ENCODE peak calls at places on chromosomes 11 and 22, in ten cellular contexts. One of them, this sample, is unnamed.

GRCh38 chr11:124891390-124891861 is 6.2 kb downstream of the ROBO4 start:
- DNase-seq in body of pancreas: no peak
- DNase-seq in keratinocyte: no peak
- DNase-seq in GM06990: no peak
- DNase-seq in right atrium auricular region: peak
- DNase-seq in BJ: no peak
- DNase-seq in aorta: no peak
- DNase-seq in left ventricle myocardium inferior: peak
- DNase-seq in dorsolateral prefrontal cortex: no peak
- DNase-seq in Jurkat, Clone E6-1: no peak
- DNase-seq in this sample: no peak

GRCh38 chr11:6703247-6704063 is 20.3 kb upstream of the MRPL17 start:
- DNase-seq in body of pancreas: peak
- DNase-seq in keratinocyte: no peak
- DNase-seq in GM06990: no peak
- DNase-seq in right atrium auricular region: peak
- DNase-seq in BJ: no peak
- DNase-seq in aorta: no peak
- DNase-seq in left ventricle myocardium inferior: peak
- DNase-seq in dorsolateral prefrontal cortex: no peak
- DNase-seq in Jurkat, Clone E6-1: no peak
- DNase-seq in this sample: peak

GRCh38 chr11:14119357-14119756 is 156.8 kb downstream of the SPON1 start:
- DNase-seq in body of pancreas: no peak
- DNase-seq in keratinocyte: no peak
- DNase-seq in GM06990: no peak
- DNase-seq in right atrium auricular region: no peak
- DNase-seq in BJ: no peak
- DNase-seq in aorta: no peak
- DNase-seq in left ventricle myocardium inferior: no peak
- DNase-seq in dorsolateral prefrontal cortex: no peak
- DNase-seq in Jurkat, Clone E6-1: no peak
- DNase-seq in this sample: no peak

GRCh38 chr11:65921876-65922275 is 2.6 kb downstream of the DRAP1 start:
- DNase-seq in body of pancreas: no peak
- DNase-seq in keratinocyte: no peak
- DNase-seq in GM06990: no peak
- DNase-seq in right atrium auricular region: no peak
- DNase-seq in BJ: no peak
- DNase-seq in aorta: no peak
- DNase-seq in left ventricle myocardium inferior: no peak
- DNase-seq in dorsolateral prefrontal cortex: no peak
- DNase-seq in Jurkat, Clone E6-1: no peak
- DNase-seq in this sample: no peak

GRCh38 chr11:20156280-20156875 is 3.9 kb downstream of the DBX1 start:
- DNase-seq in body of pancreas: peak
- DNase-seq in keratinocyte: no peak
- DNase-seq in GM06990: no peak
- DNase-seq in right atrium auricular region: no peak
- DNase-seq in BJ: no peak
- DNase-seq in aorta: no peak
- DNase-seq in left ventricle myocardium inferior: no peak
- DNase-seq in dorsolateral prefrontal cortex: no peak
- DNase-seq in Jurkat, Clone E6-1: no peak
- DNase-seq in this sample: no peak

GRCh38 chr11:13008625-13009475 is at the start of gene RASSF10:
- DNase-seq in body of pancreas: peak
- DNase-seq in keratinocyte: no peak
- DNase-seq in GM06990: no peak
- DNase-seq in right atrium auricular region: peak
- DNase-seq in BJ: no peak
- DNase-seq in aorta: peak
- DNase-seq in left ventricle myocardium inferior: peak
- DNase-seq in dorsolateral prefrontal cortex: no peak
- DNase-seq in Jurkat, Clone E6-1: no peak
- DNase-seq in this sample: no peak

GRCh38 chr11:120031612-120032600 is 106.0 kb downstream of the TRIM29 start:
- DNase-seq in body of pancreas: no peak
- DNase-seq in keratinocyte: no peak
- DNase-seq in GM06990: no peak
- DNase-seq in right atrium auricular region: peak
- DNase-seq in BJ: no peak
- DNase-seq in aorta: no peak
- DNase-seq in left ventricle myocardium inferior: no peak
- DNase-seq in dorsolateral prefrontal cortex: peak
- DNase-seq in Jurkat, Clone E6-1: no peak
- DNase-seq in this sample: no peak

GRCh38 chr22:18118345-18118915 is 7.8 kb downstream of the TUBA8 start:
- DNase-seq in body of pancreas: no peak
- DNase-seq in keratinocyte: no peak
- DNase-seq in GM06990: no peak
- DNase-seq in right atrium auricular region: no peak
- DNase-seq in BJ: no peak
- DNase-seq in aorta: peak
- DNase-seq in left ventricle myocardium inferior: no peak
- DNase-seq in dorsolateral prefrontal cortex: no peak
- DNase-seq in Jurkat, Clone E6-1: no peak
- DNase-seq in this sample: no peak

DNA sequence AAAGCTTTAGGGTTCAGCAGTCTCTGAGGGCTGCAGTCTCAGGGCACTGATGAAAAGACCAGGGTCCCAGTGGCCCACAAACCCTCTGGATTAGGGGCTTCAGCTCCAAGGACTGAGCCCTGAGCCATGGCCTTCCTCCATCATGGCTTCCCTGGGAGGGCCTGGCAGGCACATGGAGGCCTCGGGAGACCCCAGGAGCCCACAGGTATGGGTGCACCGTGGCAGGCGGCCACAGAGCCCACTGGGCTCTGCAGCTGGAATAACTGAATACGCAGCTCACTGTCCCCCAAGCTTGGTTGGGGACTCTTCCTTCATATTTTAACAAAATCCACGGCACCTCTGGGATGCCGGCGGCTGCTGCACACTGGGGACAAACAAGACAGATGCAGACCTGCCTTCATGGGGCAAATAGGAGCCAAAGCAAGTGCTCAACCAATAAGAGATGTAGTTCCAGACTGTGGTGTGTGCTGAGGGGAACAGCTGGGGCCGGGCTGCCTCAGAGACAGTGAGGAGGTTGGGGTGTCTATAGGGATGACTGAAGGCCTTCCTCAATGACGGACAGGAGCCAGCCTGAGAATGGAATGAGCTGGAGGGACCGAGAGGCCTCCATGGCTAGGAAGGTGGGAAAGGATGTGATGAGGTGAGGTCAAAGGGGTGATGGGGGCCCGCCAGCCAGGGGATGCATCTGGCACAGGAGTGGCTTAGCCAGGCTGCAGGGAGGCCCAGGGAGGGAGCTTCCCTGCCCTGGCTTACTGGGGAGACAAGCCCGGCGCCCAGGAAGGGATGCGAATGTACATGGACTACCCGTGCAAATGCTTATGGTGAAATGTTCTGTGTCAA is 10.2 kb upstream of the CTSD start:
- DNase-seq in body of pancreas: no peak
- DNase-seq in keratinocyte: no peak
- DNase-seq in GM06990: no peak
- DNase-seq in right atrium auricular region: no peak
- DNase-seq in BJ: no peak
- DNase-seq in aorta: no peak
- DNase-seq in left ventricle myocardium inferior: no peak
- DNase-seq in dorsolateral prefrontal cortex: no peak
- DNase-seq in Jurkat, Clone E6-1: no peak
- DNase-seq in this sample: no peak
- H3K4me3 ChIP-seq in body of pancreas: no peak
- H3K4me3 ChIP-seq in keratinocyte: no peak
- H3K4me3 ChIP-seq in GM06990: no peak
- H3K4me3 ChIP-seq in right atrium auricular region: no peak
- H3K4me3 ChIP-seq in BJ: no peak
- H3K4me3 ChIP-seq in aorta: no peak
- H3K4me3 ChIP-seq in left ventricle myocardium inferior: no peak
- H3K4me3 ChIP-seq in dorsolateral prefrontal cortex: no peak
- H3K4me3 ChIP-seq in Jurkat, Clone E6-1: no peak
- H3K4me3 ChIP-seq in this sample: no peak

DNA sequence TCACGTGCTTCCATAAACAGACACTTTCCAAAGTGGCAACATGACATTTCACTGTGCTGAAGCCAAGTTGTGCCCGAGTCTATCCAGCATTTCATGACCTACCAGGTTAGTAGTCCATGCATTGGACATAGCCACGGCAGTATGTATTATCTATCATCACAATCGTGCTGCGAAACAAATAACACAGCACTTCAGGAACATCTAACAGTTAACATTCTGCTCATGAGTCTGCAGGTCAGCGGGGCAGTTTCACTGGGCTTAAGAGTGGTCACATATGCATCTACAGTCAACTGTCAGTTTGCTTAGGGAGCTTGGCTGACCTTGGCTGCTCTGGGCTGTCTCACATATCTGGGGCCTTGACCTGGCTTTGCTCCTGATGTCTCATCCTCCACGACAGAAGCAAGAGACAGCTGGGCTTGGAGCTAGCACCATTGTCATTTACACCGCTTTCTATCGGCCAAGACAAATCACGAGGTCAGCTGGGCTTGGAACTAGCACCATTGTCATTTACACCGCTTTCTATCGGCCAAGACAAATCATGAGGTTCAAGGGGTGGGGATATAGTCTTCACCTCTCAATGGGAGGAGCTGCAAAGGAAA is 35.2 kb upstream of the LMO2 start:
- DNase-seq in body of pancreas: no peak
- DNase-seq in keratinocyte: no peak
- DNase-seq in GM06990: no peak
- DNase-seq in right atrium auricular region: no peak
- DNase-seq in BJ: no peak
- DNase-seq in aorta: no peak
- DNase-seq in left ventricle myocardium inferior: no peak
- DNase-seq in dorsolateral prefrontal cortex: no peak
- DNase-seq in Jurkat, Clone E6-1: no peak
- DNase-seq in this sample: no peak
- H3K4me3 ChIP-seq in body of pancreas: no peak
- H3K4me3 ChIP-seq in keratinocyte: no peak
- H3K4me3 ChIP-seq in GM06990: no peak
- H3K4me3 ChIP-seq in right atrium auricular region: no peak
- H3K4me3 ChIP-seq in BJ: no peak
- H3K4me3 ChIP-seq in aorta: no peak
- H3K4me3 ChIP-seq in left ventricle myocardium inferior: no peak
- H3K4me3 ChIP-seq in dorsolateral prefrontal cortex: no peak
- H3K4me3 ChIP-seq in Jurkat, Clone E6-1: no peak
- H3K4me3 ChIP-seq in this sample: no peak

GRCh38 chr11:114061053-114062049 is 1.8 kb downstream of the ZBTB16 start:
- DNase-seq in body of pancreas: peak
- DNase-seq in keratinocyte: no peak
- DNase-seq in GM06990: no peak
- DNase-seq in right atrium auricular region: no peak
- DNase-seq in BJ: no peak
- DNase-seq in aorta: no peak
- DNase-seq in left ventricle myocardium inferior: peak
- DNase-seq in dorsolateral prefrontal cortex: peak
- DNase-seq in Jurkat, Clone E6-1: no peak
- DNase-seq in this sample: no peak

GRCh38 chr11:114059984-114060401 is 482 bp downstream of the ZBTB16 start:
- DNase-seq in body of pancreas: peak
- DNase-seq in keratinocyte: no peak
- DNase-seq in GM06990: no peak
- DNase-seq in right atrium auricular region: no peak
- DNase-seq in BJ: no peak
- DNase-seq in aorta: peak
- DNase-seq in left ventricle myocardium inferior: peak
- DNase-seq in dorsolateral prefrontal cortex: peak
- DNase-seq in Jurkat, Clone E6-1: no peak
- DNase-seq in this sample: no peak

GRCh38 chr11:114059278-114059983 is at the start of gene ZBTB16:
- DNase-seq in body of pancreas: peak
- DNase-seq in keratinocyte: no peak
- DNase-seq in GM06990: no peak
- DNase-seq in right atrium auricular region: peak
- DNase-seq in BJ: no peak
- DNase-seq in aorta: peak
- DNase-seq in left ventricle myocardium inferior: peak
- DNase-seq in dorsolateral prefrontal cortex: peak
- DNase-seq in Jurkat, Clone E6-1: no peak
- DNase-seq in this sample: no peak

GRCh38 chr11:114058871-114059277 is 637 bp upstream of the ZBTB16 start:
- DNase-seq in body of pancreas: peak
- DNase-seq in keratinocyte: no peak
- DNase-seq in GM06990: no peak
- DNase-seq in right atrium auricular region: no peak
- DNase-seq in BJ: no peak
- DNase-seq in aorta: no peak
- DNase-seq in left ventricle myocardium inferior: peak
- DNase-seq in dorsolateral prefrontal cortex: no peak
- DNase-seq in Jurkat, Clone E6-1: no peak
- DNase-seq in this sample: no peak

GRCh38 chr11:114060402-114061052 is 1.0 kb downstream of the ZBTB16 start:
- DNase-seq in body of pancreas: peak
- DNase-seq in keratinocyte: no peak
- DNase-seq in GM06990: peak
- DNase-seq in right atrium auricular region: no peak
- DNase-seq in BJ: no peak
- DNase-seq in aorta: peak
- DNase-seq in left ventricle myocardium inferior: peak
- DNase-seq in dorsolateral prefrontal cortex: peak
- DNase-seq in Jurkat, Clone E6-1: no peak
- DNase-seq in this sample: no peak
- H3K4me3 ChIP-seq in body of pancreas: peak
- H3K4me3 ChIP-seq in keratinocyte: peak
- H3K4me3 ChIP-seq in GM06990: peak
- H3K4me3 ChIP-seq in right atrium auricular region: peak
- H3K4me3 ChIP-seq in BJ: peak
- H3K4me3 ChIP-seq in aorta: peak
- H3K4me3 ChIP-seq in left ventricle myocardium inferior: peak
- H3K4me3 ChIP-seq in dorsolateral prefrontal cortex: peak
- H3K4me3 ChIP-seq in Jurkat, Clone E6-1: peak
- H3K4me3 ChIP-seq in this sample: peak

GRCh38 chr22:35661377-35661937 is 13.2 kb downstream of the APOL6 start:
- DNase-seq in body of pancreas: no peak
- DNase-seq in keratinocyte: no peak
- DNase-seq in GM06990: no peak
- DNase-seq in right atrium auricular region: no peak
- DNase-seq in BJ: no peak
- DNase-seq in aorta: no peak
- DNase-seq in left ventricle myocardium inferior: no peak
- DNase-seq in dorsolateral prefrontal cortex: no peak
- DNase-seq in Jurkat, Clone E6-1: no peak
- DNase-seq in this sample: no peak

GRCh38 chr22:35663371-35663770 is 15.1 kb downstream of the APOL6 start:
- DNase-seq in body of pancreas: no peak
- DNase-seq in keratinocyte: no peak
- DNase-seq in GM06990: no peak
- DNase-seq in right atrium auricular region: no peak
- DNase-seq in BJ: no peak
- DNase-seq in aorta: no peak
- DNase-seq in left ventricle myocardium inferior: no peak
- DNase-seq in dorsolateral prefrontal cortex: no peak
- DNase-seq in Jurkat, Clone E6-1: no peak
- DNase-seq in this sample: peak

DNA sequence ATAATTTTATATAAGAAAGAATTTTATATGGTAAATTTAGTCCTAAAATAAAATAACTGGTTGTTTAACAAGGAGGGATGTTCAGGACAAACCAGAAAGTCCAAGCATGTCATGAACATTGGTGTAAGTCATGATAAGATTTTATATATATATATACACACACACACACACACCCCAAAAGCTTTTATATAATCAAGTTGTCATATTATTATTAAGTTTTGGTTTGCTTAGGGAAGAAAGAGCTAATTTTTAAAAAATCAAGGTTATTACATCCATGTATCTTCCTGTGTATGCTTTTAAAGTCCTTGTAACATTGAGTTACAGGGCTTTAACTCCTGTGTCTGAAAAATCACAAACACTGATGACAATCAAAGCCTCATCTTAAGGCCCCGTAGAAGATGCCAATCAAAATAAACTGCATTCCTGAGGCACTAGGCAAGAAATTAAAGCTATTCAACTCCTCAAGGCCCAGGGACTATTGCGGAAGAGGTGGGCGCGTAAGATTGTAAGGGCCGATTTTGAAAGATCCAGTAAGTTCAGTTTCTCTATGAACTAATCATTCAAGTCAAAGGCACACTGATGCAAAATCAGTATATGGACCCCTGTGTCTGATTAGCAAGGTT is 16.8 kb downstream of the APOL6 start:
- DNase-seq in body of pancreas: no peak
- DNase-seq in keratinocyte: no peak
- DNase-seq in GM06990: no peak
- DNase-seq in right atrium auricular region: no peak
- DNase-seq in BJ: no peak
- DNase-seq in aorta: no peak
- DNase-seq in left ventricle myocardium inferior: no peak
- DNase-seq in dorsolateral prefrontal cortex: no peak
- DNase-seq in Jurkat, Clone E6-1: no peak
- DNase-seq in this sample: no peak
- H3K4me3 ChIP-seq in body of pancreas: no peak
- H3K4me3 ChIP-seq in keratinocyte: no peak
- H3K4me3 ChIP-seq in GM06990: no peak
- H3K4me3 ChIP-seq in right atrium auricular region: no peak
- H3K4me3 ChIP-seq in BJ: no peak
- H3K4me3 ChIP-seq in aorta: no peak
- H3K4me3 ChIP-seq in left ventricle myocardium inferior: no peak
- H3K4me3 ChIP-seq in dorsolateral prefrontal cortex: no peak
- H3K4me3 ChIP-seq in Jurkat, Clone E6-1: no peak
- H3K4me3 ChIP-seq in this sample: no peak